ENCODE peak calls at places on chromosome 22, in nine cellular contexts. R is stimulated activated CD8-positive, alpha-beta memory T cell treated with anti-CD3 and anti-CD28 coated beads, Interleukin-7, amount 100 ng/mL, for 48 hours; N is foreskin fibroblast; T is LoVo; V is ACHN; L is activated T-cell treated with anti-CD3 and anti-CD28 coated beads for 24 hours; P is AG09319; A is renal cortical epithelial cell; J is stromal cell of bone marrow. Y is an unnamed sample.

GRCh38 chr22:49712195-49712791 is 115.4 kb downstream of the BRD1 start:
- DNase-seq in V (no peak), N (no peak), A (no peak), L (no peak), T (no peak), R (no peak), P (no peak), J (no peak), Y (no peak)

GRCh38 chr22:30416403-30416802 is 9.2 kb upstream of the MTFP1 start:
- DNase-seq in L (no peak), A (peak), T (no peak), R (no peak), N (no peak), J (no peak), P (no peak), V (no peak), Y (no peak)

GRCh38 chr22:24510694-24511625 is 15.8 kb downstream of the UPB1 start:
- DNase-seq in V (peak), N (no peak), L (no peak), T (no peak), A (peak), R (no peak), P (peak), J (peak), Y (no peak)

GRCh38 chr22:20605328-20605727 is 97.9 kb downstream of the MED15 start:
- DNase-seq in R (no peak), J (no peak), T (no peak), V (no peak), L (no peak), N (no peak), A (no peak), P (no peak), Y (no peak)

GRCh38 chr22:38428714-38429113 is 26.3 kb downstream of the KCNJ4 start:
- DNase-seq in L (no peak), T (no peak), P (no peak), R (no peak), V (no peak), A (no peak), J (no peak), N (no peak), Y (no peak)

GRCh38 chr22:26734339-26735018 is 77.1 kb downstream of the MIAT start:
- DNase-seq in J (no peak), P (no peak), N (no peak), R (no peak), L (no peak), T (no peak), V (no peak), A (no peak), Y (no peak)

GRCh38 chr22:35746946-35747703 is 29.5 kb downstream of the APOL5 start:
- DNase-seq in N (peak), T (no peak), L (no peak), J (no peak), R (no peak), A (no peak), V (no peak), P (no peak), Y (no peak)

GRCh38 chr22:50112151-50113118 is 22.6 kb downstream of the MOV10L1 start:
- DNase-seq in A (peak), V (no peak), J (no peak), T (no peak), L (peak), N (peak), R (peak), P (no peak), Y (peak)

GRCh38 chr22:28882878-28883656 is at the start of gene ZNRF3:
- DNase-seq in N (peak), R (peak), A (peak), T (peak), P (peak), J (peak), L (peak), V (peak), Y (peak)

GRCh38 chr22:35135165-35135564 is 69.2 kb downstream of the ISX start:
- DNase-seq in A (no peak), R (no peak), L (no peak), N (no peak), J (no peak), P (no peak), T (no peak), V (no peak), Y (no peak)

GRCh38 chr22:25014896-25015755 is 62.6 kb downstream of the KIAA1671 start:
- DNase-seq in J (no peak), A (no peak), V (no peak), P (no peak), R (no peak), L (no peak), N (no peak), T (no peak), Y (no peak)

Y was measured in fibroblast of the conjunctiva.